ENCODE peak calls at places on chromosomes 11 and 22, in seven cellular contexts. K is left ventricle myocardium inferior, H is heart right ventricle, W is cardiac muscle cell, Y is IMR-90, C is colonic mucosa, O is psoas muscle. N is an unnamed sample.
A peak's percentile ranks its signal among the peaks of the same experiment; 100 is the strongest.

GRCh38 chr11:126478466-126478865 is 123.0 kb downstream of the ST3GAL4 start:
- DNase-seq in O (no peak), C (no peak), W (no peak), H (no peak), K (no peak), Y (no peak), N (no peak)

GRCh38 chr11:31133064-31133463 is 236.5 kb downstream of the DCDC1 start:
- DNase-seq in W (no peak), O (no peak), Y (no peak), K (no peak), H (no peak), C (no peak), N (no peak)

GRCh38 chr11:100354736-100355135 is 332.4 kb upstream of the ARHGAP42 start:
- DNase-seq in K (no peak), C (no peak), Y (no peak), H (no peak), O (no peak), W (no peak), N (no peak)

GRCh38 chr11:109644158-109644557 is 222.2 kb downstream of the C11orf87 start:
- DNase-seq in K (peak; percentile 42), C (no peak), H (peak; percentile 11), O (no peak), W (peak; percentile 47), Y (no peak), N (peak; percentile 31)

GRCh38 chr11:120205596-120206161 is 5.2 kb upstream of the OAF start:
- DNase-seq in Y (peak; percentile 86), C (no peak), H (no peak), W (peak; percentile 61), O (no peak), K (no peak), N (peak; percentile 70)

GRCh38 chr22:17781319-17782031 is 7.2 kb upstream of the BID start:
- DNase-seq in W (peak; percentile 89), O (peak; percentile 54), H (no peak), C (no peak), Y (peak; percentile 94), K (no peak), N (peak; percentile 35)

GRCh38 chr11:8375460-8375859 is 111.8 kb upstream of the LMO1 start:
- DNase-seq in K (no peak), O (no peak), W (no peak), C (no peak), H (no peak), Y (no peak), N (no peak)

GRCh38 chr11:74397531-74398243 is 546 bp downstream of the PGM2L1 start:
- DNase-seq in Y (peak; percentile 30), C (peak; percentile 68), K (no peak), W (peak; percentile 18), H (peak; percentile 42), O (no peak), N (peak; percentile 22)

GRCh38 chr22:35484651-35485372 is 55.8 kb upstream of the RASD2 start:
- DNase-seq in Y (peak; percentile 71), K (no peak), O (no peak), H (no peak), C (no peak), W (no peak), N (no peak)

GRCh38 chr11:117794772-117795629 is 2.0 kb downstream of the DSCAML1 start:
- DNase-seq in K (no peak), O (no peak), Y (no peak), H (no peak), C (no peak), W (no peak), N (no peak)

GRCh38 chr11:69868003-69868865 is 49.0 kb upstream of the FGF3 start:
- DNase-seq in K (no peak), O (no peak), W (no peak), Y (no peak), C (no peak), H (no peak), N (no peak)

GRCh38 chr22:39511226-39511625 is 9.1 kb upstream of the ATF4 start:
- DNase-seq in C (no peak), K (no peak), O (peak; percentile 10), H (no peak), Y (no peak), W (no peak), N (peak; percentile 10)

GRCh38 chr11:73308963-73309960 is 1.2 kb downstream of the ARHGEF17 start:
- DNase-seq in H (peak; percentile 91), Y (peak; percentile 96), O (peak; percentile 91), W (peak; percentile 99), C (peak; percentile 82), K (peak; percentile 92), N (peak; percentile 76)

GRCh38 chr22:43991316-43992020 is 32.6 kb upstream of the PARVB start:
- DNase-seq in H (no peak), Y (no peak), C (no peak), W (no peak), K (no peak), O (no peak), N (no peak)

GRCh38 chr11:45922425-45923082 is at the start of gene LARGE2:
- DNase-seq in W (no peak), H (no peak), O (peak; percentile 52), Y (no peak), K (peak; percentile 8), C (peak; percentile 50), N (no peak)

GRCh38 chr11:34234086-34234740 is 123.6 kb downstream of the ABTB2 start:
- DNase-seq in K (no peak), Y (peak; percentile 78), O (no peak), W (peak; percentile 58), C (peak; percentile 86), H (no peak), N (no peak)

DNA sequence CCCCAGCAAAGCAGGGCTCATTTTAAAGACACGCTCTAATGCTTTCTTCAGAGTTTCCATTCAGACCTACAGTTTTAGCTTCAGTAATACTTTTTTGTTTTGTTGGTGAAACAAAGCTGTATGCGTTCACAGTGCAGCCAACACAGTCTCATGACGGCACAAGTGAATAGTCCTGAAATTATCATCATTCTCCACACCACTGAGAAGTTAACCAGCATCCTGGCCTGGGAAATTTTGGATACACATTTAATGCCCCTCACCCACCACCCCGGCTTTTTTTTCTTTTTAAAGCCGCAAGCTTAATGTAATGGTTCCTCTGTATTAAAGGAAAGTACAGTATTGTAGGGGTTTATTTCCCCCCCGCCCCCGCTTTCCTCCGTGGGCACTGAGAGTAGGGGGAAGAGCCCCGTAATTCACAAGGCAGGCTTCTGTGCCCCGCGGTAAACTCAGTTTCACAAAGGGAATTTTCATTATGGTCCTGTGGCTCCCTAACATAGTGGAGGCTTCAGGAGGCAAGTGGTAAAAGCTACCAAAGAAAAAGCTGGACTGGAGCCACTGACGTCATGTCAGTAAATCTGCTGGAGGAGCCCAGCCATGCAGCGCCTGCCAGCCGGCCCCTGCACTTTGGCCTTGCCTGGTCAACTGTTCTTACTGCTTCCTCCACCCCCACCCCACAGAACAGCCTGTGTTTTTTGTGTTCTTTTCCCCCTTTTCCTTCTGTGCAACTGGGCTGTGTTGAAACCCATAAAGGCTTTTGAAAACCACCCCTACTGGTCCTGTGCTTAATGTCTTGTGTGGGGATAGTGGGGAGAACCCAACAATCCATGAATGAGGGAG is 18.2 kb downstream of the TEAD1 start:
- DNase-seq in O (peak; percentile 89), H (peak; percentile 84), C (peak; percentile 95), W (peak; percentile 97), K (peak; percentile 85), Y (peak; percentile 95), N (peak; percentile 91)
- TF ChIP-seq CTCF in O (no peak), H (no peak), C (no peak), W (no peak), K (no peak), Y (no peak), N (no peak)

DNA sequence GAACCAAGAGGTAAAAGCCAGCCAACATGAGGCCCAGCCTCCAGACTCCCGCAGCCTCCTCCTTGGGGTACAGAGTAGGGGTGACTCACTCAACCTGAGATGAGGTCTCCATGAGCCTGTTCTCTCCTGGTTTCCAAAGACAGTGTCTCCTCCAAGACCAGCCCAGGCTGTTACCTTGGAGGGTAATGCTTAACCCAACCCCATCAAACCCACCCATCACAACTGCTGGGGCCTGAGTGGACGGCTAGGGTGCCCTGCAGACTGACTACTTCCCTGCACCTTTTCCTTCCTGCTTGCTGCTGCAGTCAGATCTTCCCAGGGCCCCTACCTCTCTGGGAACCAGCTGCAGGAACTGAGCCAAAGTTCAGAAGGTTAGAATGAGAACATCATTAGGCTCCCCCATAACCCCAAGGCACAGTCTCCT is 5.1 kb upstream of the NOL12 start:
- DNase-seq in H (no peak), Y (peak; percentile 63), C (no peak), W (no peak), O (no peak), K (no peak), N (peak; percentile 50)
- H3K27ac ChIP-seq in H (no peak overlapping the region), Y (peak overlapping the region; percentile 3), C (no peak overlapping the region), W (no peak overlapping the region), O (no peak overlapping the region), K (peak overlapping the region; percentile 48), N (no peak overlapping the region)

GRCh38 chr22:49951678-49951985 is 8.9 kb upstream of the PIM3 start:
- DNase-seq in H (no peak), Y (no peak), C (no peak), W (no peak), K (no peak), O (no peak), N (no peak)

GRCh38 chr22:49948958-49949913 is 11.3 kb upstream of the PIM3 start:
- DNase-seq in H (no peak), C (peak; percentile 90), K (no peak), O (no peak), Y (no peak), W (no peak), N (no peak)

GRCh38 chr22:49951001-49951677 is 9.4 kb upstream of the PIM3 start:
- DNase-seq in W (no peak), K (no peak), Y (peak; percentile 64), C (peak; percentile 94), O (no peak), H (no peak), N (no peak)

GRCh38 chr22:49949914-49950292 is 10.7 kb upstream of the PIM3 start:
- DNase-seq in W (no peak), Y (no peak), K (no peak), O (no peak), H (no peak), C (no peak), N (no peak)

GRCh38 chr22:49950396-49950994 is 10.1 kb upstream of the PIM3 start:
- DNase-seq in Y (no peak), W (no peak), H (no peak), C (no peak), O (no peak), K (no peak), N (no peak)
- H3K4me1 ChIP-seq in Y (peaks cover 40% of the 10 kb centered on the region), W (peaks cover 15% of the 10 kb centered on the region), H (peaks cover 47% of the 10 kb centered on the region), C (peaks cover 24% of the 10 kb centered on the region), O (peaks cover 27% of the 10 kb centered on the region), K (peaks cover 51% of the 10 kb centered on the region), N (peaks cover 16% of the 10 kb centered on the region)

DNA sequence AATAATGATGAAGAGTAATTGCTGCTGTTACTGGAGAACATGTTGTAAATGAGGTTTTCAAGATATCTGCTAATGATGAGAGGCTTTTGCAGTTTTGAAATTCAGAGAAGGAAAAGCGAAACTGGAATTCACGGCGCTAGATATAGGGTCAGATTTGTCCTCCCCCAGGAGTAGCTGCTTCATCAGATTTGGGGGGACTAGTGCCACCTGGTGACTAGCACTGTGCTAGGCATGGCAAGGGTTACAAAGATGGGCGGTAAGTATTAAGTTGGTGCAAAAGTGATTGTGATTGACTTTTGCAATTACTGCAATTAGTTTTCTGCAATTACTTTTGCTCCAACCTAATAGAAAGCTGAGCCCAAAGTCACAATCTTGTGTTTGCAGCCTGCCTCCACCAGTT is 879.9 kb upstream of the TENM4 start:
- DNase-seq in K (no peak), Y (no peak), H (no peak), W (no peak), O (no peak), C (no peak), N (no peak)
- TF ChIP-seq CTCF in K (peak; percentile 21), Y (peak; percentile 17), H (no peak), W (no peak), O (no peak), C (no peak), N (no peak)

N was measured in adrenal gland.